ENCODE peak calls at places on chromosome 9, in six cellular contexts. K, E, X, Y, G and C are unnamed samples.

GRCh38 chr9:27505744-27506161 is 18.3 kb upstream of the IFNK start:
- DNase-seq in K (no peak), E (no peak), X (no peak), Y (no peak), G (no peak), C (no peak)

GRCh38 chr9:120948824-120949223 is 22.2 kb upstream of the TRAF1 start:
- DNase-seq in K (no peak), E (no peak), X (no peak), Y (no peak), G (no peak), C (no peak)

GRCh38 chr9:131500377-131500776 is 2.3 kb upstream of the POMT1 start:
- DNase-seq in K (no peak), E (no peak), X (no peak), Y (peak; percentile 70), G (no peak), C (no peak)

GRCh38 chr9:88922091-88922490 is 69.2 kb upstream of the S1PR3 start:
- DNase-seq in K (no peak), E (no peak), X (no peak), Y (peak; percentile 45), G (no peak), C (no peak)

GRCh38 chr9:127314911-127315310 is 50.3 kb downstream of the GARNL3 start:
- DNase-seq in K (no peak), E (no peak), X (no peak), Y (no peak), G (no peak), C (no peak)

GRCh38 chr9:35619800-35620158 is 1.6 kb upstream of the CD72 start:
- DNase-seq in K (no peak), E (no peak), X (no peak), Y (no peak), G (no peak), C (no peak)

GRCh38 chr9:15220658-15221310 is 86.2 kb downstream of the TTC39B start:
- DNase-seq in K (no peak), E (no peak), X (no peak), Y (no peak), G (no peak), C (no peak)

GRCh38 chr9:126857261-126857960 is 3.0 kb upstream of the ZBTB34 start:
- DNase-seq in K (no peak), E (no peak), X (no peak), Y (no peak), G (no peak), C (no peak)

GRCh38 chr9:136692190-136693134 is 5.2 kb upstream of the AGPAT2 start:
- DNase-seq in K (no peak), E (peak; percentile 79), X (no peak), Y (no peak), G (no peak), C (no peak)

GRCh38 chr9:136693135-136693489 is 5.9 kb upstream of the AGPAT2 start:
- DNase-seq in K (no peak), E (no peak), X (no peak), Y (no peak), G (peak; percentile 62), C (no peak)

GRCh38 chr9:136690841-136691261 is 3.6 kb upstream of the AGPAT2 start:
- DNase-seq in K (peak; percentile 77), E (peak; percentile 92), X (no peak), Y (no peak), G (no peak), C (no peak)

GRCh38 chr9:136690104-136690840 is 3.0 kb upstream of the AGPAT2 start:
- DNase-seq in K (peak; percentile 82), E (peak; percentile 77), X (no peak), Y (no peak), G (no peak), C (no peak)

DNA sequence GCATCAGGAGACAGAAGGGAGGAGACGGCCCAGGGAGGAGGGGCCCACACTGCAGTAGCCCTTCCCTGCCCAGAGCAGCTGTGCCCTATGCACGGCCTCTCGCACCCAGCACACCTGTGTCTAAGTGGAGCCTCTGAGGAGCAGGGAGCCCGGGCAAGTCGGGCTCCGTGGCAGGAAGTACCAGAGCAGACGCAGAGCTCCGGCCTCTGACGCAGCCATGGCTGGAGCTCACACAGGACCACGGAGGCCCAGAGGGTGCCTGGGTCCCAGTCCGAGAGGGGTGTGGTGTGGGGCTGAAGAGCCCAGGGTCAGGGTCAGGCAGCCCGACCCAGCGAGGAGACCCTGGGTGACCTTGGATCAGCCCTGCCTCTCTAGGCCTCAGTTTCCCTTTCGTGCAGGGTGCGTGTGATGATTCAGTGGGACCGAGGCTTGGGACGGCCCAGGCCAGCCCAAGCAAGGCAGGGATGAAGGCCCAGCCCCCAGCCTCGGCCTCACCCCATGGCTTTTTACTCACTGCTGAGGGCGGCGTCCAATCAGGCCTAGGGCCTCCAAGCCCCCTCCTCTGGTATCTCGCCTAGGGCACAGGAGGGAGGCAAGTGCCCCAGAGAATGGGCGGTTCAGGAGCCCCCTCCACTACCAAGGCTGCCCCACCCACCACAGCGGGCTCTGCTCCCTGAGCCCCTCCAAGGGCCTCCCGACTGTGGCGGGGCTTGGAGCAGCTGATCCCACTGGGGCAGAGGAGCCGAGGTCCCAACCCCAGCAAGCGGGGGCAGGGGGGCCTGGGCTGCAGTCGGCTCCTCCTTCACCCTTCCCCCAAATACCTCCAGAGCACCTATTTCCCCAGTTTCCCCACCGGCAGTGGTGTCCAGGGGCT is 4.3 kb upstream of the AGPAT2 start:
- DNase-seq in K (no peak), E (peak; percentile 79), X (no peak), Y (no peak), G (no peak), C (no peak)
- H3K4me1 ChIP-seq in K (peaks cover 14% of the 10 kb centered on the region), E (peaks cover 45% of the 10 kb centered on the region), X (peaks cover 12% of the 10 kb centered on the region), Y (peaks cover 8% of the 10 kb centered on the region), G (peaks cover 75% of the 10 kb centered on the region), C (peaks cover 8% of the 10 kb centered on the region)

DNA sequence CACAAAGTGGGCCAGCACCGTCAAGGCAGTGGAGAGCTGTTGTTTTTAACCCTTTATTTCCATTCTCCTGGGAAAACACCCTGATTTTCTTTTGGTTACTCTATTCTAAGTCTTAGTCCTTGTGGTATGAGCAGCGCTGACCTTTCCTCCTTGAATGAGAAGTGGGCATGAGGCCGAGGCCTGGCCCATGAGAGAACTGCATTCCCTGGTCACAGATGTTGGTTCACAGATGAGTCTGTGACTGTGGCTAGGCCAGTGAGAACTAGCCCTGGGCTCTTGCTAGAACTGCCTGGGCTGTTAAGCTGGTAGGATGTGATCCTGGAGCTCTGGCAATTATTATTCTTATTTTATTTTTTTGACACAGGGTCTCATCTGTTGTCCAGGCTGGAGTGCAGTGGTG is 71.7 kb upstream of the KLF9 start:
- DNase-seq in K (peak; percentile 29), E (no peak), X (no peak), Y (no peak), G (no peak), C (no peak)
- H3K4me1 ChIP-seq in K (peaks cover 8% of the 10 kb centered on the region), E (peaks cover 16% of the 10 kb centered on the region), X (no peaks in the 10 kb centered on the region), Y (no peaks in the 10 kb centered on the region), G (peaks cover 23% of the 10 kb centered on the region), C (peaks cover 29% of the 10 kb centered on the region)

DNA sequence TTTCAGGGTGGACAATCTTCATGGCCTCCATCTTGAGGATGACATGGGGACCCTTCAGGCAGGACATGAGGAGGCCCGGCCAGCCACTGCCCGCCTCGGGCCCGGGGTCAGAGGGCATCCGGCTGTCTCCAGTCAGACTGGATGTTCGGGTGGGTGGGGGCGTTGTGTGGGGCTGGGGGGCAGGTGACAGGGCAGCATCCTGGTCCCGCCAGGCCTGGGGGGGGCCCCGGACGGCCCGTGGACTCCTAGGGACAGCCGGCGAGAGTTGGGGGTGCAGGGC is 1.0 kb downstream of the RNF208 start:
- DNase-seq in K (no peak), E (no peak), X (no peak), Y (no peak), G (no peak), C (no peak)
- H3K4me1 ChIP-seq in K (peaks cover 17% of the 10 kb centered on the region), E (peaks cover 31% of the 10 kb centered on the region), X (peaks cover 11% of the 10 kb centered on the region), Y (peaks cover 14% of the 10 kb centered on the region), G (peaks cover 44% of the 10 kb centered on the region), C (peaks cover 26% of the 10 kb centered on the region)

GRCh38 chr9:134388976-134389375 is 62.7 kb downstream of the RXRA start:
- DNase-seq in K (no peak), E (no peak), X (no peak), Y (no peak), G (no peak), C (no peak)
- H3K4me1 ChIP-seq in K (peaks cover 69% of the 10 kb centered on the region), E (peaks cover 75% of the 10 kb centered on the region), X (peaks cover 12% of the 10 kb centered on the region), Y (peaks cover 45% of the 10 kb centered on the region), G (peaks cover 87% of the 10 kb centered on the region), C (peaks cover 34% of the 10 kb centered on the region)

GRCh38 chr9:33135086-33135958 is 31.8 kb downstream of the B4GALT1 start:
- DNase-seq in K (no peak), E (no peak), X (no peak), Y (no peak), G (no peak), C (peak; percentile 72)

GRCh38 chr9:33137781-33138264 is 29.3 kb downstream of the B4GALT1 start:
- DNase-seq in K (no peak), E (no peak), X (no peak), Y (no peak), G (no peak), C (peak; percentile 13)

GRCh38 chr9:33138768-33139167 is 28.4 kb downstream of the B4GALT1 start:
- DNase-seq in K (no peak), E (no peak), X (no peak), Y (no peak), G (no peak), C (peak; percentile 11)

GRCh38 chr9:33137271-33137670 is 29.9 kb downstream of the B4GALT1 start:
- DNase-seq in K (no peak), E (no peak), X (no peak), Y (no peak), G (no peak), C (peak; percentile 12)

GRCh38 chr9:33136721-33137120 is 30.4 kb downstream of the B4GALT1 start:
- DNase-seq in K (no peak), E (no peak), X (no peak), Y (no peak), G (no peak), C (peak; percentile 14)
- H3K4me1 ChIP-seq in K (peaks cover 61% of the 10 kb centered on the region), E (peaks cover 72% of the 10 kb centered on the region), X (peaks cover 10% of the 10 kb centered on the region), Y (peaks cover 64% of the 10 kb centered on the region), G (peaks cover 68% of the 10 kb centered on the region), C (peaks cover 90% of the 10 kb centered on the region)

DNA sequence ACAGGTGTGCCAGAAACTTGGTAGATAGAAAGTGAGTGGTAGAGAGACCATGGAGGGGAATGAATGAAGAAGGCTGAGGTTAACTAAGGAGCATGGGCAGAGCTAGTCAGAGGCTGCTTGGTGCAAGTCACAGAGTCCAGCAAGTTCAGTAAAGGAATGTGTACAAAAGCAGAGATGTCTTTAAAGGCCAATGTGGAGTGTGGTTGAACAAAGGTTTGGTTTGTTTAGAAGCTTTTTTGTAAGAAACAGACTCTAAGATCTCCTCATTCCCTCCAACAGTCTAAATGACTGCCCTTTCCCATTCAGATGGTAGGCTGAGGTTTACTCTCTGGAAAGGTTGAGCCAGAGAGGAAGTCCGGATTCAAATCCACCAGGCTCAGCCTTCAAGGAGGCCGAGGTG is 84.2 kb downstream of the TNC start:
- DNase-seq in K (no peak), E (no peak), X (no peak), Y (no peak), G (no peak), C (no peak)
- H3K4me1 ChIP-seq in K (no peaks in the 10 kb centered on the region), E (no peaks in the 10 kb centered on the region), X (peaks cover 4% of the 10 kb centered on the region), Y (no peaks in the 10 kb centered on the region), G (peaks cover 7% of the 10 kb centered on the region), C (no peaks in the 10 kb centered on the region)

DNA sequence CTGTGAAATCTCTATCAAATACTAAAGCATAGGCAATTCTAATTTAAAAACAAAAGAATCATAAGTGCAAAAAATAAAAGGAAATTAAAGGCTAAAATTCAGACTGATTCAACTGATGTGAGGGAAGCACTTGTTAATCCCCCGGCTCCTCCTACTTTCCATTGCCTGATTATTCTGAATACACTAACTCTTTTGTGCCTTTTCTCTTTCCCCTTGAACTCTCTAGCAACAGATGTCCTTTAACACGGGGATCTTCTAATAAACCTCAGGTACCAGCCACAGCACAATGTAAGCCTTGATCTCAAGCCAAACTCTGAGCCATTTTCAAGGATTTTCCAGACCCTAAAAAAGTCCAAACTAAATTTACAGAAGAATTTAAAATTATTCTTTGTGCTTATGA is 61.5 kb downstream of the KCNV2 start:
- DNase-seq in K (no peak), E (no peak), X (no peak), Y (no peak), G (no peak), C (no peak)
- H3K4me1 ChIP-seq in K (no peaks in the 10 kb centered on the region), E (no peaks in the 10 kb centered on the region), X (no peaks in the 10 kb centered on the region), Y (no peaks in the 10 kb centered on the region), G (no peaks in the 10 kb centered on the region), C (no peaks in the 10 kb centered on the region)

GRCh38 chr9:7977586-7977985 is 178.0 kb upstream of the DMAC1 start:
- DNase-seq in K (no peak), E (no peak), X (no peak), Y (no peak), G (no peak), C (no peak)
- H3K4me1 ChIP-seq in K (no peaks in the 10 kb centered on the region), E (no peaks in the 10 kb centered on the region), X (peaks cover 7% of the 10 kb centered on the region), Y (peaks cover 55% of the 10 kb centered on the region), G (no peaks in the 10 kb centered on the region), C (peaks cover 5% of the 10 kb centered on the region)